ENCODE peak calls at places on chromosomes 16 and 17, in six cellular contexts. M, L, Y, K, X and F are unnamed samples.

GRCh38 chr16:73176577-73177013 is 128.7 kb upstream of the ZFHX3 start:
- DNase-seq in M (peak; percentile 93), L (no peak), Y (peak; percentile 89), K (peak; percentile 83), X (no peak), F (peak; percentile 90)

GRCh38 chr16:11256657-11257130 is 690 bp upstream of the SOCS1 start:
- DNase-seq in M (peak; percentile 33), L (peak; percentile 90), Y (peak; percentile 60), K (no peak), X (peak; percentile 82), F (peak; percentile 77)

GRCh38 chr16:69338557-69339288 is 641 bp downstream of the COG8 start:
- DNase-seq in M (no peak), L (peak; percentile 56), Y (no peak), K (no peak), X (no peak), F (no peak)

GRCh38 chr17:56592487-56593072 is 919 bp upstream of the NOG start:
- DNase-seq in M (peak; percentile 23), L (no peak), Y (peak; percentile 61), K (no peak), X (peak; percentile 73), F (no peak)

GRCh38 chr17:11925271-11926021 is 71.8 kb downstream of the ZNF18 start:
- DNase-seq in M (no peak), L (no peak), Y (no peak), K (no peak), X (no peak), F (no peak)

GRCh38 chr17:8724451-8724850 is 20.2 kb downstream of the CCDC42 start:
- DNase-seq in M (no peak), L (no peak), Y (no peak), K (no peak), X (peak; percentile 75), F (no peak)

GRCh38 chr17:37527249-37527851 is 37.7 kb downstream of the DUSP14 start:
- DNase-seq in M (peak; percentile 70), L (no peak), Y (peak; percentile 66), K (peak; percentile 16), X (no peak), F (peak; percentile 49)

GRCh38 chr17:37830151-37830993 is 85.5 kb upstream of the HNF1B start:
- DNase-seq in M (no peak), L (no peak), Y (no peak), K (no peak), X (no peak), F (no peak)

GRCh38 chr16:79826732-79827514 is 226.4 kb upstream of the MAF start:
- DNase-seq in M (no peak), L (no peak), Y (no peak), K (no peak), X (no peak), F (peak; percentile 50)

GRCh38 chr17:8029121-8029520 is 9.7 kb upstream of the ALOX15B start:
- DNase-seq in M (no peak), L (no peak), Y (peak; percentile 95), K (no peak), X (no peak), F (peak; percentile 15)

GRCh38 chr16:86012221-86012620 is 113.3 kb downstream of the IRF8 start:
- DNase-seq in M (no peak), L (no peak), Y (no peak), K (no peak), X (no peak), F (no peak)

GRCh38 chr17:61943117-61943516 is 15.3 kb upstream of the INTS2 start:
- DNase-seq in M (no peak), L (no peak), Y (no peak), K (no peak), X (no peak), F (no peak)

GRCh38 chr17:61947367-61948078 is 19.7 kb upstream of the INTS2 start:
- DNase-seq in M (no peak), L (no peak), Y (no peak), K (no peak), X (no peak), F (no peak)

GRCh38 chr17:61942085-61942484 is 14.3 kb upstream of the INTS2 start:
- DNase-seq in M (no peak), L (no peak), Y (no peak), K (no peak), X (no peak), F (no peak)

DNA sequence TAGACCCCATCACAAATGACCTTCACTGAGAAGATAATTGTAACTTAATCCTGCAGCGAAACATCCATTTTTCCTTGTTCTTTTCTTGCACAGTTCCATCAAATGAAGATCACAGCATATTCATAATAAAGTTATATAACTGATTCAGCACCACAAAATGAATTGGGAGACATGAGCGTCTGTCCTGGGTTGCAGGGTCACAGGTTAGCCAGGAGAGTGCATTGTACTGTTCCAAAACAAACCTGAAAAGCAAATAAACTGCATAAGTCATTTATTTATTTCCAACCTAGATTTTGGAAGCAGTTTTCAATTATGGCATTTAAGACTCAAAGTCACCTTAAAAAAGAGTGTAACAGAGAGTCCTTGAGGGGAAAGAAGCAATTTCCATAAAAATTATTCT is 18.6 kb upstream of the INTS2 start:
- DNase-seq in M (no peak), L (no peak), Y (no peak), K (no peak), X (no peak), F (no peak)
- TF ChIP-seq CTCF in M (no peak), L (no peak), Y (no peak), K (no peak), X (no peak), F (no peak)

GRCh38 chr17:2797632-2798031 is 1.4 kb downstream of the RAP1GAP2 start:
- DNase-seq in M (no peak), L (no peak), Y (no peak), K (no peak), X (no peak), F (no peak)

GRCh38 chr17:2795412-2796163 is 650 bp upstream of the RAP1GAP2 start:
- DNase-seq in M (no peak), L (no peak), Y (no peak), K (no peak), X (no peak), F (no peak)

GRCh38 chr17:2797226-2797625 is 988 bp downstream of the RAP1GAP2 start:
- DNase-seq in M (no peak), L (no peak), Y (no peak), K (no peak), X (no peak), F (no peak)

GRCh38 chr17:2798188-2798587 is 1.9 kb downstream of the RAP1GAP2 start:
- DNase-seq in M (no peak), L (no peak), Y (no peak), K (no peak), X (no peak), F (no peak)

DNA sequence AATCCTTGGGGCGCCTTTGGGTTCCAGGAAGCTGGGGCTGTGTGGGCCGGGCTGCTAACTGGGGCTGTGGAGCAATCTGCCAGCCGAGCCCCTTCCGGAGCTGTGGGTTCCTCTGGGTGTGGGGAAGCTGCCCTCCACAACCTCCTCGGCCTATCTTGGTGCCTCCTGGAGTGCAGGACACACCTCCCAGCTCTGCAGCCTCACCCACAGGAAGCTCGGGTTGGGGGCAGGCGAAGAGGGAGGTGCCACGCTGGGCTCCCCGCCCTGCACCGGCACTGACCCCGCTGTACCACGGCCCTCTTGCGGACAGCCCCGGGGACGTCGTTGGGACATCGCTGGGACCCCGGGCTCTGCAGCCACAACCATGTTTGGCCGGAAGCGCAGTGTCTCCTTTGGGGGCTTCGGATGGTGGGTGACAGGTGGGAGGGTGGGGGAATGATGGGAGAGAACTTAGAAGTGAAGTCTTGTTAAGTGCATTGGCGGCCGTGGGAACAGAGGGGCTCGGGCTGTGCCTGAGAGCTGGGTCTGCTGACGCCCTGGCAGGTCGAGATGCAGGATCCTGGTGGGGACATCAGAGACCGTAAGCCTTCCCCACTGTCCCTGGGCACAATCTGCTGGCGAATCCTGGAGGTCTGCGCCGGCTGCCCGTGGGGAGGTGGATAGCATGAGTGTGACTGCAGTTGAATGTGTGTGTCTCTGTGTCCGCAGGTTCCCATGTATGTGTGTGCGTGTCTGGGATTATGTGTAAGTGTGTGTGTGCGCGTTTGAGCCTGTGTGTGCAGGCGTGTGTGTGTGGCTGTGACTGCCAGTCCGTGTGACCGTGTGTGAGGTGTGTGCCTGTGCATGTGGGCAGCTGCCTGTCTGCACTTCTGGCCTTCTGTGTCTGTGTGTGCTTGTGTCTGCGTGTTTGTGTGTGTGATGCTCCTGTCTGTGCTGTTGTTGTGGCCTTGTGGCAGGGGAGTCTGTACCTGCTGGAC is at the start of gene RAP1GAP2:
- DNase-seq in M (no peak), L (no peak), Y (no peak), K (no peak), X (peak; percentile 93), F (no peak)
- H3K4me3 ChIP-seq in M (no peak within 1 kb of the TSS), L (peak within 1 kb of the TSS; percentile 33), Y (no peak within 1 kb of the TSS), K (no peak within 1 kb of the TSS), X (peak within 1 kb of the TSS; percentile 51), F (no peak within 1 kb of the TSS)

GRCh38 chr16:4378202-4378666 is 6.6 kb downstream of the VASN start:
- DNase-seq in M (no peak), L (peak; percentile 92), Y (no peak), K (no peak), X (no peak), F (peak; percentile 69)

GRCh38 chr16:4379001-4379688 is 7.5 kb downstream of the VASN start:
- DNase-seq in M (no peak), L (no peak), Y (no peak), K (no peak), X (no peak), F (no peak)

GRCh38 chr16:4376820-4377572 is 5.3 kb downstream of the VASN start:
- DNase-seq in M (no peak), L (no peak), Y (no peak), K (no peak), X (no peak), F (peak; percentile 68)

GRCh38 chr16:4376126-4376819 is 4.6 kb downstream of the VASN start:
- DNase-seq in M (peak; percentile 86), L (peak; percentile 95), Y (no peak), K (peak; percentile 56), X (peak; percentile 92), F (peak; percentile 91)

GRCh38 chr16:4377573-4378146 is 6.0 kb downstream of the VASN start:
- DNase-seq in M (no peak), L (no peak), Y (no peak), K (no peak), X (no peak), F (no peak)
- TF ChIP-seq CTCF in M (no peak), L (peak; percentile 10), Y (no peak), K (peak; percentile 40), X (no peak), F (peak; percentile 12)

GRCh38 chr17:20173091-20173490 is 163.9 kb downstream of the SPECC1 start:
- DNase-seq in M (peak; percentile 28), L (no peak), Y (no peak), K (no peak), X (no peak), F (no peak)

GRCh38 chr17:20172378-20172775 is 163.2 kb downstream of the SPECC1 start:
- DNase-seq in M (no peak), L (no peak), Y (no peak), K (no peak), X (no peak), F (no peak)

GRCh38 chr17:20171741-20172377 is 162.7 kb downstream of the SPECC1 start:
- DNase-seq in M (peak; percentile 20), L (no peak), Y (no peak), K (peak; percentile 27), X (no peak), F (no peak)

GRCh38 chr17:20174588-20175265 is 165.6 kb downstream of the SPECC1 start:
- DNase-seq in M (peak; percentile 24), L (no peak), Y (no peak), K (peak; percentile 60), X (no peak), F (no peak)

DNA sequence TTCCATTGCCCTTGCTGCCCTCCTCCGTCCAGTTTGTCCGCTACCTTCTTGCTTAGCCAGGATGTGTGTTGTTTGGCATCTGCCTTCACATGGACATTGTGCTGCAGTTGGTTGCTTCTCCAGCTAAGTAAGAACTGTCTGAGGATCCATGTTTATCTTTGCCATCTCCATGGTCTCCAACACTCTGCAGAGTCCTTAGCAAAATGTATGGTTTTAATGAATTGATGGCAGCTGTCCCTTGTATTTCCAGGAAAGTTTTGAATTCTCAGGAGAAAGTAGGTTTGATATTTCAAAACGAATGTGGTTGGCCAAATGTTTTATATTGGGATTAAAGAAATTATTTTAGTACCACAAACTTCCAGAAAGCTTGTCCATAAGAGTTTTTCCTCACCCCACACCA is 160.9 kb downstream of the SPECC1 start:
- DNase-seq in M (no peak), L (no peak), Y (no peak), K (no peak), X (no peak), F (no peak)
- H3K4me3 ChIP-seq in M (no peak overlapping the region), L (no peak overlapping the region), Y (no peak overlapping the region), K (no peak overlapping the region), X (no peak overlapping the region), F (no peak overlapping the region)